ENCODE peak calls at places on chromosomes 3 and 15, in eight cellular contexts. F is NCI-H1092, O is AG04450, L is hepatocyte, I is cortex of kidney, N is activated T-helper 1 cell treated with Interleukin-2 at 50 U/mL for 16 hours, D is G401, U is tibial nerve. J is an unnamed sample.

GRCh38 chr3:127697531-127698240 is 24.9 kb downstream of the ABTB1 start:
- DNase-seq in I (no peak), D (peak), N (no peak), L (peak), F (peak), O (peak), U (peak), J (no peak)

GRCh38 chr3:55891106-55891505 is 404.0 kb upstream of the WNT5A start:
- DNase-seq in F (no peak), L (no peak), U (no peak), D (no peak), N (no peak), I (no peak), O (no peak), J (no peak)

GRCh38 chr3:186902154-186902553 is 28.2 kb upstream of the ST6GAL1 start:
- DNase-seq in O (no peak), L (no peak), U (no peak), D (no peak), N (no peak), F (no peak), I (no peak), J (no peak)

GRCh38 chr15:68655686-68656437 is 77.1 kb downstream of the CORO2B start:
- DNase-seq in D (no peak), O (no peak), L (no peak), U (no peak), I (no peak), N (no peak), F (no peak), J (no peak)

GRCh38 chr3:153443961-153444360 is 281.9 kb downstream of the RAP2B start:
- DNase-seq in N (no peak), I (no peak), D (no peak), L (no peak), F (no peak), U (no peak), O (no peak), J (no peak)

GRCh38 chr3:130671545-130671944 is 75.1 kb downstream of the PIK3R4 start:
- DNase-seq in N (no peak), D (no peak), O (no peak), F (no peak), I (no peak), L (no peak), U (no peak), J (no peak)

GRCh38 chr3:19645093-19645492 is 288.9 kb downstream of the EFHB start:
- DNase-seq in I (no peak), D (peak), F (no peak), N (no peak), U (no peak), O (no peak), L (no peak), J (no peak)

GRCh38 chr3:171028025-171028778 is 1.7 kb upstream of the SLC2A2 start:
- DNase-seq in O (peak), N (peak), U (no peak), I (no peak), L (peak), F (no peak), D (peak), J (peak)

GRCh38 chr3:45683417-45684326 is 5.5 kb upstream of the SACM1L start:
- DNase-seq in D (no peak), N (no peak), F (no peak), U (no peak), I (no peak), L (no peak), O (no peak), J (no peak)

GRCh38 chr3:24338409-24338808 is 156.2 kb downstream of the THRB start:
- DNase-seq in F (no peak), O (no peak), L (no peak), N (no peak), D (no peak), I (no peak), U (no peak), J (no peak)

GRCh38 chr3:78481050-78481449 is 1286.7 kb downstream of the ROBO1 start:
- DNase-seq in F (no peak), O (no peak), N (no peak), D (no peak), I (no peak), U (no peak), L (no peak), J (no peak)

GRCh38 chr3:45992820-45993219 is 2.8 kb downstream of the FYCO1 start:
- DNase-seq in F (no peak), O (no peak), D (no peak), N (no peak), I (no peak), L (no peak), U (no peak), J (no peak)

GRCh38 chr3:10950476-10951294 is 41.9 kb upstream of the SLC6A1 start:
- DNase-seq in U (no peak), F (no peak), L (peak), N (no peak), D (peak), O (peak), I (no peak), J (no peak)

GRCh38 chr15:66145242-66146182 is 108.0 kb downstream of the MEGF11 start:
- DNase-seq in O (no peak), U (no peak), I (no peak), D (no peak), L (no peak), N (no peak), F (no peak), J (no peak)

GRCh38 chr15:64825081-64825430 is 391 bp downstream of the PIF1 start:
- DNase-seq in I (no peak), F (no peak), L (no peak), U (no peak), N (no peak), D (no peak), O (no peak), J (no peak)

GRCh38 chr3:151315136-151315535 is 1.5 kb downstream of the GPR87 start:
- DNase-seq in L (no peak), N (no peak), U (no peak), D (no peak), F (no peak), O (no peak), I (no peak), J (no peak)

GRCh38 chr3:147392083-147392916 is 14.0 kb downstream of the ZIC4 start:
- DNase-seq in D (peak), I (no peak), N (no peak), O (no peak), U (no peak), L (peak), F (no peak), J (no peak)

GRCh38 chr15:64524778-64525177 is 64.4 kb downstream of the ZNF609 start:
- DNase-seq in L (no peak), U (no peak), D (no peak), I (no peak), N (no peak), O (no peak), F (no peak), J (no peak)

GRCh38 chr3:94050546-94050945 is 12.2 kb downstream of the DHFR2 start:
- DNase-seq in O (no peak), D (no peak), F (no peak), U (no peak), I (no peak), N (no peak), L (no peak), J (no peak)

GRCh38 chr3:32082727-32083126 is 23.7 kb upstream of the GPD1L start:
- DNase-seq in D (no peak), O (no peak), L (peak), N (no peak), U (no peak), I (no peak), F (no peak), J (no peak)

GRCh38 chr3:30199096-30199734 is 407.2 kb upstream of the TGFBR2 start:
- DNase-seq in L (peak), O (no peak), N (peak), U (peak), D (peak), F (peak), I (no peak), J (peak)

GRCh38 chr3:45225465-45226205 is 452 bp downstream of the TMEM158 start:
- DNase-seq in U (no peak), D (no peak), F (no peak), L (peak), O (no peak), N (peak), I (no peak), J (no peak)

J was measured in activated gamma-delta T cell treated with anti-CD3 and anti-CD28 coated beads, Interleukin-2, amount 50 U/mL, for 16 hours.